ENCODE peak calls at places on chromosomes 2 and 18, in four cellular contexts. O is HT-29, Y is G401, P is neural crest cell. T is an unnamed sample.

GRCh38 chr2:30371772-30372373 is 75.2 kb upstream of the LCLAT1 start:
- DNase-seq in O (no peak), Y (no peak), P (no peak), T (no peak)

GRCh38 chr2:147779440-147779839 is 65.4 kb upstream of the ACVR2A start:
- DNase-seq in O (no peak), Y (no peak), P (no peak), T (no peak)

GRCh38 chr2:216283038-216283900 is 89.0 kb downstream of the MARCHF4 start:
- DNase-seq in O (peak), Y (no peak), P (peak), T (peak)

GRCh38 chr18:48222118-48222517 is 187.1 kb downstream of the ZBTB7C start:
- DNase-seq in O (peak), Y (peak), P (no peak), T (no peak)

GRCh38 chr2:206989306-206989705 is 50.0 kb downstream of the CPO start:
- DNase-seq in O (peak), Y (peak), P (no peak), T (peak)

GRCh38 chr18:77248873-77249582 is 620 bp upstream of the GALR1 start:
- DNase-seq in O (no peak), Y (no peak), P (no peak), T (no peak)

GRCh38 chr2:70733428-70734185 is 34.4 kb downstream of the ADD2 start:
- DNase-seq in O (no peak), Y (peak), P (no peak), T (no peak)

GRCh38 chr2:43224571-43225092 is 1.8 kb downstream of the ZFP36L2 start:
- DNase-seq in O (no peak), Y (no peak), P (peak), T (peak)

GRCh38 chr2:226847090-226847489 is 11.2 kb downstream of the RHBDD1 start:
- DNase-seq in O (no peak), Y (no peak), P (no peak), T (no peak)

GRCh38 chr18:41959045-41959444 is 4.0 kb downstream of the PIK3C3 start:
- DNase-seq in O (no peak), Y (no peak), P (no peak), T (no peak)

GRCh38 chr2:28956415-28956826 is 24.7 kb upstream of the TOGARAM2 start:
- DNase-seq in O (no peak), Y (peak), P (peak), T (no peak)

GRCh38 chr2:222922019-222922800 is 61.4 kb downstream of the ACSL3 start:
- DNase-seq in O (no peak), Y (no peak), P (no peak), T (no peak)

GRCh38 chr2:68390600-68390999 is 25.5 kb downstream of the PLEK start:
- DNase-seq in O (no peak), Y (no peak), P (no peak), T (no peak)

GRCh38 chr18:7242954-7243353 is 12.1 kb downstream of the LRRC30 start:
- DNase-seq in O (no peak), Y (no peak), P (no peak), T (no peak)

GRCh38 chr2:103161456-103162289 is 399.8 kb downstream of the TMEM182 start:
- DNase-seq in O (peak), Y (peak), P (peak), T (peak)

GRCh38 chr2:136423516-136423996 is 305.6 kb upstream of the CXCR4 start:
- DNase-seq in O (peak), Y (peak), P (peak), T (peak)

GRCh38 chr2:80238692-80239469 is 65.7 kb downstream of the LRRTM1 start:
- DNase-seq in O (peak), Y (peak), P (peak), T (peak)

GRCh38 chr18:64747803-64748202 is 598.9 kb upstream of the LINC00305 start:
- DNase-seq in O (no peak), Y (no peak), P (no peak), T (no peak)

GRCh38 chr2:1653137-1653789 is 91.1 kb downstream of the PXDN start:
- DNase-seq in O (no peak), Y (peak), P (no peak), T (no peak)

GRCh38 chr18:27165412-27165811 is 19.7 kb downstream of the CHST9 start:
- DNase-seq in O (no peak), Y (no peak), P (no peak), T (no peak)

GRCh38 chr2:50444286-50444685 is 587.6 kb downstream of the NRXN1 start:
- DNase-seq in O (peak), Y (no peak), P (no peak), T (no peak)

GRCh38 chr18:29154196-29154757 is 977.3 kb upstream of the CDH2 start:
- DNase-seq in O (no peak), Y (no peak), P (no peak), T (no peak)

GRCh38 chr2:161788175-161788574 is 164.0 kb downstream of the SLC4A10 start:
- DNase-seq in O (no peak), Y (no peak), P (no peak), T (no peak)

T was measured in Caco-2.